ENCODE peak calls at places on chromosomes 11 and 22, in five cellular contexts. R is T1000, E is bronchial epithelial cell, G is HL-60, L is A549. P is an unnamed sample.

GRCh38 chr11:46484101-46484500 is 92.5 kb upstream of the CHRM4 start:
- DNase-seq in E (no peak), L (no peak), G (no peak), R (no peak), P (no peak)

GRCh38 chr11:64777449-64778222 is 706 bp downstream of the SF1 start:
- DNase-seq in L (peak; percentile 94), E (peak; percentile 66), G (peak; percentile 72), R (peak; percentile 69), P (no peak)

GRCh38 chr11:2107941-2108630 is 31.1 kb downstream of the IGF2 start:
- DNase-seq in L (no peak), R (no peak), E (no peak), G (no peak), P (no peak)

GRCh38 chr11:66268953-66269906 is 791 bp downstream of the RAB1B start:
- DNase-seq in L (peak; percentile 61), E (no peak), R (no peak), G (peak; percentile 75), P (no peak)

GRCh38 chr11:34609187-34609751 is 11.6 kb upstream of the EHF start:
- DNase-seq in G (no peak), E (no peak), R (no peak), L (no peak), P (no peak)

GRCh38 chr11:72475359-72475758 is 41.0 kb upstream of the CLPB start:
- DNase-seq in E (peak; percentile 14), G (no peak), R (no peak), L (no peak), P (no peak)

GRCh38 chr11:68200639-68201038 is 12.5 kb downstream of the KMT5B start:
- DNase-seq in G (no peak), E (peak; percentile 26), R (no peak), L (no peak), P (no peak)

GRCh38 chr11:69351460-69351859 is 57.5 kb downstream of the MYEOV start:
- DNase-seq in E (peak; percentile 68), L (no peak), G (no peak), R (no peak), P (no peak)

GRCh38 chr11:79116600-79116999 is 324.2 kb downstream of the TENM4 start:
- DNase-seq in R (peak; percentile 28), E (peak; percentile 78), G (no peak), L (no peak), P (no peak)

GRCh38 chr22:22487869-22488597 is 20.5 kb downstream of the ZNF280B start:
- DNase-seq in E (no peak), L (no peak), G (no peak), R (no peak), P (no peak)

GRCh38 chr22:36330655-36331305 is 57.0 kb downstream of the MYH9 start:
- DNase-seq in L (no peak), R (no peak), E (no peak), G (peak; percentile 56), P (no peak)

GRCh38 chr22:50569041-50569459 is 6.3 kb upstream of the SYCE3 start:
- DNase-seq in E (no peak), G (no peak), L (no peak), R (no peak), P (no peak)

GRCh38 chr11:10638285-10638684 is 55.3 kb downstream of the IRAG1 start:
- DNase-seq in E (no peak), L (no peak), R (no peak), G (no peak), P (no peak)

GRCh38 chr11:78807351-78807750 is 232.7 kb upstream of the NARS2 start:
- DNase-seq in G (no peak), L (no peak), R (no peak), E (no peak), P (no peak)

GRCh38 chr11:35241531-35241930 is 102.6 kb downstream of the CD44 start:
- DNase-seq in L (no peak), R (no peak), E (no peak), G (no peak), P (no peak)

GRCh38 chr22:25120093-25120561 is 79.5 kb upstream of the CRYBB3 start:
- DNase-seq in L (no peak), G (no peak), E (no peak), R (no peak), P (no peak)

GRCh38 chr11:11263238-11264030 is 89.6 kb downstream of the CSNK2A3 start:
- DNase-seq in L (no peak), E (peak; percentile 37), G (no peak), R (peak; percentile 28), P (no peak)

GRCh38 chr22:30224161-30224857 is 22.2 kb downstream of the LIF start:
- DNase-seq in G (no peak), E (peak; percentile 77), R (peak; percentile 47), L (peak; percentile 85), P (no peak)

GRCh38 chr11:133212201-133212600 is 320.1 kb downstream of the OPCML start:
- DNase-seq in R (no peak), E (no peak), G (no peak), L (no peak), P (no peak)

GRCh38 chr11:35007277-35007676 is 90.9 kb downstream of the PDHX start:
- DNase-seq in R (no peak), E (no peak), G (no peak), L (no peak), P (no peak)

GRCh38 chr22:33512961-33513360 is 407.3 kb downstream of the LARGE1 start:
- DNase-seq in L (no peak), G (no peak), R (no peak), E (no peak), P (no peak)

GRCh38 chr11:93000511-93001476 is 31.3 kb downstream of the MTNR1B start:
- DNase-seq in L (peak; percentile 48), G (no peak), R (peak; percentile 31), E (peak; percentile 96), P (no peak)

GRCh38 chr11:61053198-61053597 is 49.1 kb upstream of the CD5 start:
- DNase-seq in E (no peak), R (no peak), G (no peak), L (no peak), P (no peak)

GRCh38 chr11:91158901-91159537 is 936.2 kb upstream of the CHORDC1 start:
- DNase-seq in L (no peak), E (peak; percentile 76), R (no peak), G (no peak), P (no peak)

GRCh38 chr11:43515090-43515489 is 156.4 kb downstream of the TTC17 start:
- DNase-seq in G (no peak), L (no peak), E (no peak), R (no peak), P (no peak)

GRCh38 chr11:79437274-79437980 is 3.4 kb downstream of the TENM4 start:
- DNase-seq in R (no peak), L (no peak), E (no peak), G (no peak), P (no peak)

GRCh38 chr11:131504199-131504949 is 134.0 kb downstream of the NTM start:
- DNase-seq in E (peak; percentile 18), R (no peak), G (no peak), L (peak; percentile 4), P (no peak)

GRCh38 chr22:41564563-41564962 is 3.8 kb downstream of the CSDC2 start:
- DNase-seq in E (peak; percentile 24), G (no peak), L (no peak), R (no peak), P (no peak)

GRCh38 chr11:18701614-18702216 is 3.1 kb downstream of the TMEM86A start:
- DNase-seq in G (no peak), R (no peak), E (no peak), L (no peak), P (no peak)

GRCh38 chr22:39721456-39722325 is 151.1 kb downstream of the CACNA1I start:
- DNase-seq in G (no peak), R (no peak), E (no peak), L (no peak), P (no peak)

GRCh38 chr11:61966673-61967176 is 709 bp downstream of the FTH1 start:
- DNase-seq in R (no peak), G (no peak), E (no peak), L (no peak), P (no peak)

GRCh38 chr11:125564357-125564756 is 4.9 kb upstream of the EI24 start:
- DNase-seq in L (no peak), G (no peak), R (no peak), E (no peak), P (no peak)